ENCODE peak calls at places on chromosomes 12 and 14, in five cellular contexts. G, C, S, Q and O are unnamed samples.

GRCh38 chr14:92473261-92473946 is 40.2 kb upstream of the RIN3 start:
- DNase-seq in G (no peak), C (peak; percentile 24), S (no peak), Q (no peak), O (no peak)

GRCh38 chr12:11631288-11631687 is 18.2 kb upstream of the ETV6 start:
- DNase-seq in G (no peak), C (no peak), S (no peak), Q (no peak), O (no peak)

GRCh38 chr14:95327558-95328374 is 8.1 kb upstream of the CLMN start:
- DNase-seq in G (no peak), C (no peak), S (no peak), Q (no peak), O (no peak)

GRCh38 chr14:73180385-73180805 is 44.1 kb downstream of the PSEN1 start:
- DNase-seq in G (no peak), C (no peak), S (no peak), Q (no peak), O (no peak)

GRCh38 chr12:52924764-52925716 is 20.2 kb upstream of the KRT8 start:
- DNase-seq in G (no peak), C (no peak), S (no peak), Q (no peak), O (no peak)

GRCh38 chr12:1373887-1374286 is 220.5 kb downstream of the FBXL14 start:
- DNase-seq in G (no peak), C (no peak), S (no peak), Q (no peak), O (no peak)

GRCh38 chr12:42213023-42213422 is 25.0 kb downstream of the YAF2 start:
- DNase-seq in G (no peak), C (peak; percentile 50), S (no peak), Q (no peak), O (no peak)

GRCh38 chr14:70731447-70732239 is 77.7 kb downstream of the MAP3K9 start:
- DNase-seq in G (no peak), C (no peak), S (no peak), Q (no peak), O (no peak)

GRCh38 chr14:30382221-30382620 is 176.7 kb upstream of the G2E3 start:
- DNase-seq in G (no peak), C (no peak), S (no peak), Q (no peak), O (no peak)

GRCh38 chr14:26820578-26820977 is 222.7 kb upstream of the NOVA1 start:
- DNase-seq in G (no peak), C (no peak), S (no peak), Q (no peak), O (no peak)

GRCh38 chr14:49992901-49993335 is 100.0 kb downstream of the ARF6 start:
- DNase-seq in G (no peak), C (no peak), S (no peak), Q (peak; percentile 43), O (no peak)